ENCODE peak calls at places on chromosomes 1 and 21, in five cellular contexts. F is spleen, I is tibial artery, C is pancreas, M is breast epithelium. V is an unnamed sample.

GRCh38 chr21:16424331-16424749 is 694.6 kb downstream of the USP25 start:
- DNase-seq in I (no peak), C (no peak), M (no peak), F (no peak), V (no peak)

GRCh38 chr1:241627453-241628329 is 12.5 kb downstream of the CHML start:
- DNase-seq in F (no peak), C (peak), I (no peak), M (no peak), V (no peak)

GRCh38 chr1:24594328-24594598 is 38.4 kb downstream of the NCMAP start:
- DNase-seq in F (no peak), C (no peak), I (no peak), M (no peak), V (no peak)

GRCh38 chr1:225999912-226000337 is 782 bp upstream of the SDE2 start:
- DNase-seq in F (no peak), I (no peak), M (no peak), C (no peak), V (no peak)

GRCh38 chr1:67404212-67404620 is 26.0 kb downstream of the SERBP1 start:
- DNase-seq in C (no peak), F (no peak), I (no peak), M (no peak), V (no peak)

GRCh38 chr1:203306089-203306969 is 1.0 kb downstream of the BTG2 start:
- DNase-seq in C (peak), I (peak), F (peak), M (peak), V (no peak)

GRCh38 chr1:204421441-204421840 is 9.8 kb upstream of the PPP1R15B start:
- DNase-seq in F (no peak), M (no peak), I (no peak), C (no peak), V (no peak)

GRCh38 chr1:179251675-179252074 is 22.2 kb upstream of the ABL2 start:
- DNase-seq in M (no peak), I (no peak), F (no peak), C (peak), V (no peak)

GRCh38 chr21:29849735-29850176 is 90.0 kb downstream of the GRIK1 start:
- DNase-seq in F (no peak), M (no peak), I (peak), C (peak), V (no peak)

GRCh38 chr21:44420416-44421205 is 34.7 kb upstream of the LRRC3 start:
- DNase-seq in F (peak), C (no peak), M (peak), I (no peak), V (peak)

GRCh38 chr1:39683591-39684312 is 7.5 kb downstream of the HPCAL4 start:
- DNase-seq in I (no peak), M (no peak), F (no peak), C (no peak), V (peak)

GRCh38 chr1:220325306-220325995 is 53.2 kb upstream of the RAB3GAP2 start:
- DNase-seq in C (no peak), I (no peak), F (no peak), M (no peak), V (no peak)

GRCh38 chr1:34426325-34426896 is 249.7 kb downstream of the C1orf94 start:
- DNase-seq in M (no peak), I (no peak), F (no peak), C (no peak), V (no peak)
- TF ChIP-seq CTCF in M (no peak), I (no peak), F (no peak), C (no peak), V (no peak)

DNA sequence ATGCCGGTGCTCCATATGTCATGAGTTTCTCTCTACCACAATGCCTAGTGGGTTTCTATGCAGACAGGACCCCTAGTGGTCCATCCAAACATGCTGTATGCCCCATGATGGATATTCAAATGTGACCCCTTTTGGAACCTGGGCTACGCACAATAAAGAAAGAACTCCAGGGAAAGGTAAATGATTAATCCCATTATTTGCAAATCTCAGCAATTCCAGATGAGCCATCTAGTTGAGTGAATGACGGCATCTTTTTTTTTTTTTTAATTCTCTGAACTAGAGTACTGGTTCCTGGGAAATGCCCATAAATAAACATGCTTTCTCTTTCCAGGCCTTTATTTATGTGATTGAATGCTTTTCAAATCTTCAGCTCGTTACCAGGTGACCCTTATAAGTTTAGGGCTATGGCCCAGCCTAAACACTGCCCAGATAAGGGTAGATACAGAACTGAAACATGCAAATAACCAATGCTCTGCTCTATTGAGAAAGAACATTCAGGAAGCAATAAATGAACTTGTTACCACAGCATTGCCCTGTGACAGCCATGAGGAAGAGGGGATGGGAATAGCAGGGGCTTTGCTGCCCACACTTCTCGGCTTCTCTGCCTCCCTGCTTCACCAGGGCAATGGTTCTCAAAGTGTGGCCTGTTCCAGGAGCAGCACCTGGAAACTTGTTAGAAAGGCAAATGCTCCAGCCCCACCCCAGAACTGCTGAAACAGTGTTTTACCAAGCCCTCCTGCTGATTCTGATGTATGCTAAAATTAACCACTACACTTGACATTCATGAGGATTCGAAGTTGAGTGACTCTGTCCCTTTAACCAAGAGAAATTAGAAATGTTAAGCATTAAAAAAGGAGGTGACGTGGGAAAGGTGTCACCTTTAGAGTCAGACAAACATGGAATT is 151.6 kb downstream of the SEC16B start:
- DNase-seq in C (no peak), M (no peak), I (no peak), F (no peak), V (no peak)
- TF ChIP-seq CTCF in C (no peak), M (no peak), I (no peak), F (no peak), V (no peak)

GRCh38 chr1:110462964-110463363 is 12.0 kb downstream of the PROK1 start:
- DNase-seq in M (no peak), I (no peak), F (peak), C (no peak), V (no peak)
- TF ChIP-seq CTCF in M (no peak), I (no peak), F (no peak), C (no peak), V (peak)

GRCh38 chr21:36820176-36821031 is 121.5 kb downstream of the SIM2 start:
- DNase-seq in C (no peak), F (no peak), M (no peak), I (no peak), V (no peak)

GRCh38 chr21:36821032-36821299 is 122.1 kb downstream of the SIM2 start:
- DNase-seq in M (no peak), F (no peak), C (no peak), I (no peak), V (no peak)

GRCh38 chr21:36816556-36817130 is 117.7 kb downstream of the SIM2 start:
- DNase-seq in M (no peak), F (no peak), C (no peak), I (no peak), V (no peak)

GRCh38 chr21:36815284-36815683 is 116.4 kb downstream of the SIM2 start:
- DNase-seq in C (no peak), I (no peak), F (no peak), M (no peak), V (no peak)

GRCh38 chr21:36818051-36818450 is 119.1 kb downstream of the SIM2 start:
- DNase-seq in F (no peak), C (no peak), I (no peak), M (no peak), V (no peak)
- TF ChIP-seq CTCF in F (no peak), C (no peak), I (no peak), M (no peak), V (no peak)

DNA sequence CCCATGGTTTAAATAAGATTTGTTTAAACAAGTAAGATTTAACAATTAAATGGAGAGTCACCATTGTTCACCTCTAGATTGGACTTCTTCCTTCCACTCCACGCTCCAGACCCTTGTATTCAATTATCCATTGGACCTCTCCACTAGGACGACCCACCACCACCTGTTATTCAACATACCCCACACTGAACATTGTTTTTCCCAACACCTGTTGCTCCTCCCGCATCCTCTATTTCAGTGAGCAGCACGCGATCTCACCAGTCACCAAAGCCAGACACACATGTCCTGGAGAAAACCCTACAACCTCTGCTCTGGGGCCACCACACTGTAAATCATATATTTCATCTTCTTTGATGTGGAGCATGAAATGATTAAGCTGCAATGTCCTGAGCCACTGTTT is 28.6 kb downstream of the ATP8B2 start:
- DNase-seq in I (no peak), M (no peak), C (no peak), F (no peak), V (no peak)
- TF ChIP-seq CTCF in I (no peak), M (no peak), C (no peak), F (no peak), V (no peak)

GRCh38 chr21:42892582-42892930 is 553 bp upstream of the NDUFV3 start:
- DNase-seq in C (no peak), M (no peak), I (no peak), F (no peak), V (no peak)

GRCh38 chr21:42887321-42887720 is 5.8 kb upstream of the NDUFV3 start:
- DNase-seq in F (peak), C (no peak), I (no peak), M (no peak), V (no peak)

DNA sequence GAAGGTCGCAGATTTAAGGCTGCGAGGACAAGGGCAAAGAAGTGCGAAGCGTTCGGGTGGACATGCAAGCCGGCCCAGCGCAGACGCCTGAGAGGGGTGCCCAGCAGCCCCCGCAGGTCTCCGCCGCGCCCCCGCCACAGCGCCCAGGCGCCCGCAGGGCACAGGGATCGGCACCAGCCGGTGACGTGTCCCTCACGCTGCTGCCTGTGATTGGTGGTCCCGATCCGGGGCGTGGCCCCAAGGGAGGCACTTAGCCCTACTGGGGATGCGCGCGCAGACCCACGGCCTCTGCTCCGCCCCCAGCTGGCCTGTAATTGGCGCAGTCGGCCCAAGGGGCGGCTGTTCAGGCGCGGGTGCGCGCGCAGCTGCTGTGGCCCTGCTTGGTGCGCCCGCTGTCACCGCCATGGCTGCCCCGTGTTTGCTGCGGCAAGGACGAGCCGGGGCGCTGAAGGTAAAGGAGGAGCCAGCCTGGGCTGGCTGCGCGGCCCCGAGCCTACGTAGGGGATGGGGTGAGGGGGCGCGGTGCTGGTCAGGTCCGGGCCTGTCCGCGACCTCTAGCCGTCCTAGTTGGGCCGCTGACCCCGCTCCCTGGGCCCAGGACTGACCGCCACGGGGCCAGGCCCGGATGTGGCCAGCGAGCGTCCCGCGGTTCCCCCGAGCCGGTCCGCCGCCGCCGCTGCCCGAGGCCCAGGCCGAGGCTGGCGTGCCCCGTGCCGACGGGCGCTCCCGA is at the start of gene NDUFV3:
- DNase-seq in C (peak), I (peak), M (peak), F (peak), V (peak)
- TF ChIP-seq CTCF in C (no peak), I (no peak), M (no peak), F (peak), V (no peak)

GRCh38 chr1:116921301-116921885 is 11.7 kb downstream of the PTGFRN start:
- DNase-seq in F (no peak), M (no peak), I (no peak), C (no peak), V (no peak)
- TF ChIP-seq CTCF in F (no peak), M (no peak), I (no peak), C (no peak), V (no peak)